ENCODE peak calls at places on chromosomes 1 and 21, in nine cellular contexts. One of them, this sample, is unnamed.

GRCh38 chr1:64624446-64624766 is 120.5 kb upstream of the RAVER2 start:
- DNase-seq in lower lobe of right lung: no peak
- DNase-seq in tibial artery: peak
- DNase-seq in fibroblast of the aortic adventitia: peak
- DNase-seq in foreskin fibroblast: peak
- DNase-seq in cardiac muscle cell: no peak
- DNase-seq in psoas muscle: no peak
- DNase-seq in uterus: no peak
- DNase-seq in hepatocyte: no peak
- DNase-seq in this sample: peak

GRCh38 chr1:175197536-175197935 is 5.0 kb upstream of the KIAA0040 start:
- DNase-seq in psoas muscle: no peak
- DNase-seq in foreskin fibroblast: no peak
- DNase-seq in hepatocyte: peak
- DNase-seq in tibial artery: no peak
- DNase-seq in cardiac muscle cell: no peak
- DNase-seq in fibroblast of the aortic adventitia: no peak
- DNase-seq in lower lobe of right lung: no peak
- DNase-seq in uterus: no peak
- DNase-seq in this sample: no peak

GRCh38 chr21:39321424-39321823 is 8.0 kb upstream of the BRWD1 start:
- DNase-seq in foreskin fibroblast: no peak
- DNase-seq in cardiac muscle cell: no peak
- DNase-seq in hepatocyte: no peak
- DNase-seq in lower lobe of right lung: no peak
- DNase-seq in tibial artery: no peak
- DNase-seq in fibroblast of the aortic adventitia: no peak
- DNase-seq in psoas muscle: no peak
- DNase-seq in uterus: no peak
- DNase-seq in this sample: no peak

GRCh38 chr1:19003371-19004290 is 47.2 kb upstream of the IFFO2 start:
- DNase-seq in hepatocyte: no peak
- DNase-seq in tibial artery: no peak
- DNase-seq in lower lobe of right lung: no peak
- DNase-seq in uterus: no peak
- DNase-seq in fibroblast of the aortic adventitia: peak
- DNase-seq in psoas muscle: no peak
- DNase-seq in cardiac muscle cell: no peak
- DNase-seq in foreskin fibroblast: no peak
- DNase-seq in this sample: no peak

GRCh38 chr1:118963138-118963455 is 25.0 kb downstream of the TBX15 start:
- DNase-seq in psoas muscle: no peak
- DNase-seq in hepatocyte: no peak
- DNase-seq in cardiac muscle cell: no peak
- DNase-seq in foreskin fibroblast: no peak
- DNase-seq in fibroblast of the aortic adventitia: no peak
- DNase-seq in lower lobe of right lung: no peak
- DNase-seq in tibial artery: no peak
- DNase-seq in uterus: no peak
- DNase-seq in this sample: no peak

GRCh38 chr21:21373969-21374368 is 375.8 kb downstream of the NCAM2 start:
- DNase-seq in fibroblast of the aortic adventitia: peak
- DNase-seq in uterus: no peak
- DNase-seq in hepatocyte: no peak
- DNase-seq in tibial artery: no peak
- DNase-seq in psoas muscle: no peak
- DNase-seq in lower lobe of right lung: no peak
- DNase-seq in cardiac muscle cell: no peak
- DNase-seq in foreskin fibroblast: no peak
- DNase-seq in this sample: peak

GRCh38 chr1:72498393-72498792 is 216.1 kb upstream of the NEGR1 start:
- DNase-seq in fibroblast of the aortic adventitia: peak
- DNase-seq in psoas muscle: no peak
- DNase-seq in foreskin fibroblast: no peak
- DNase-seq in tibial artery: no peak
- DNase-seq in lower lobe of right lung: no peak
- DNase-seq in hepatocyte: no peak
- DNase-seq in uterus: no peak
- DNase-seq in cardiac muscle cell: no peak
- DNase-seq in this sample: peak

GRCh38 chr21:28084951-28085350 is 907.7 kb downstream of the LTN1 start:
- DNase-seq in tibial artery: no peak
- DNase-seq in lower lobe of right lung: no peak
- DNase-seq in hepatocyte: no peak
- DNase-seq in psoas muscle: no peak
- DNase-seq in fibroblast of the aortic adventitia: no peak
- DNase-seq in foreskin fibroblast: no peak
- DNase-seq in cardiac muscle cell: no peak
- DNase-seq in uterus: no peak
- DNase-seq in this sample: no peak

GRCh38 chr1:36401602-36402517 is 4.2 kb upstream of the LSM10 start:
- DNase-seq in uterus: no peak
- DNase-seq in psoas muscle: no peak
- DNase-seq in foreskin fibroblast: no peak
- DNase-seq in fibroblast of the aortic adventitia: no peak
- DNase-seq in lower lobe of right lung: no peak
- DNase-seq in cardiac muscle cell: no peak
- DNase-seq in tibial artery: no peak
- DNase-seq in hepatocyte: no peak
- DNase-seq in this sample: no peak

GRCh38 chr1:200334661-200335256 is 75.1 kb downstream of the ZNF281 start:
- DNase-seq in lower lobe of right lung: no peak
- DNase-seq in psoas muscle: no peak
- DNase-seq in foreskin fibroblast: no peak
- DNase-seq in uterus: no peak
- DNase-seq in fibroblast of the aortic adventitia: no peak
- DNase-seq in tibial artery: no peak
- DNase-seq in hepatocyte: peak
- DNase-seq in cardiac muscle cell: no peak
- DNase-seq in this sample: no peak

GRCh38 chr1:14486401-14487110 is 111.9 kb upstream of the KAZN start:
- DNase-seq in tibial artery: peak
- DNase-seq in cardiac muscle cell: no peak
- DNase-seq in fibroblast of the aortic adventitia: peak
- DNase-seq in psoas muscle: peak
- DNase-seq in foreskin fibroblast: peak
- DNase-seq in lower lobe of right lung: no peak
- DNase-seq in hepatocyte: no peak
- DNase-seq in uterus: no peak
- DNase-seq in this sample: peak

GRCh38 chr1:117782056-117782455 is 147.4 kb downstream of the GDAP2 start:
- DNase-seq in cardiac muscle cell: no peak
- DNase-seq in psoas muscle: no peak
- DNase-seq in uterus: no peak
- DNase-seq in lower lobe of right lung: no peak
- DNase-seq in foreskin fibroblast: no peak
- DNase-seq in tibial artery: no peak
- DNase-seq in hepatocyte: no peak
- DNase-seq in fibroblast of the aortic adventitia: no peak
- DNase-seq in this sample: no peak

GRCh38 chr21:36245115-36245514 is 74.9 kb upstream of the MORC3 start:
- DNase-seq in cardiac muscle cell: no peak
- DNase-seq in hepatocyte: no peak
- DNase-seq in fibroblast of the aortic adventitia: no peak
- DNase-seq in psoas muscle: no peak
- DNase-seq in foreskin fibroblast: no peak
- DNase-seq in uterus: no peak
- DNase-seq in tibial artery: no peak
- DNase-seq in lower lobe of right lung: no peak
- DNase-seq in this sample: no peak

GRCh38 chr1:177701654-177702353 is 268.1 kb downstream of the SEC16B start:
- DNase-seq in tibial artery: no peak
- DNase-seq in cardiac muscle cell: no peak
- DNase-seq in lower lobe of right lung: no peak
- DNase-seq in hepatocyte: no peak
- DNase-seq in fibroblast of the aortic adventitia: no peak
- DNase-seq in psoas muscle: no peak
- DNase-seq in uterus: no peak
- DNase-seq in foreskin fibroblast: no peak
- DNase-seq in this sample: no peak

GRCh38 chr1:39262802-39263201 is 58.3 kb downstream of the MACF1 start:
- DNase-seq in cardiac muscle cell: no peak
- DNase-seq in fibroblast of the aortic adventitia: no peak
- DNase-seq in tibial artery: no peak
- DNase-seq in uterus: no peak
- DNase-seq in foreskin fibroblast: no peak
- DNase-seq in hepatocyte: no peak
- DNase-seq in lower lobe of right lung: no peak
- DNase-seq in psoas muscle: no peak
- DNase-seq in this sample: peak

GRCh38 chr1:39258146-39258924 is 53.8 kb downstream of the MACF1 start:
- DNase-seq in hepatocyte: peak
- DNase-seq in fibroblast of the aortic adventitia: peak
- DNase-seq in tibial artery: peak
- DNase-seq in foreskin fibroblast: peak
- DNase-seq in psoas muscle: peak
- DNase-seq in cardiac muscle cell: peak
- DNase-seq in uterus: peak
- DNase-seq in lower lobe of right lung: no peak
- DNase-seq in this sample: peak

GRCh38 chr1:39266269-39266668 is 61.8 kb downstream of the MACF1 start:
- DNase-seq in cardiac muscle cell: no peak
- DNase-seq in lower lobe of right lung: no peak
- DNase-seq in psoas muscle: no peak
- DNase-seq in tibial artery: no peak
- DNase-seq in uterus: no peak
- DNase-seq in hepatocyte: peak
- DNase-seq in foreskin fibroblast: no peak
- DNase-seq in fibroblast of the aortic adventitia: no peak
- DNase-seq in this sample: peak

GRCh38 chr1:39258925-39259244 is 54.4 kb downstream of the MACF1 start:
- DNase-seq in lower lobe of right lung: no peak
- DNase-seq in cardiac muscle cell: no peak
- DNase-seq in psoas muscle: no peak
- DNase-seq in tibial artery: no peak
- DNase-seq in fibroblast of the aortic adventitia: no peak
- DNase-seq in hepatocyte: no peak
- DNase-seq in foreskin fibroblast: no peak
- DNase-seq in uterus: no peak
- DNase-seq in this sample: no peak

GRCh38 chr1:39261712-39262221 is 57.3 kb downstream of the MACF1 start:
- DNase-seq in cardiac muscle cell: no peak
- DNase-seq in psoas muscle: no peak
- DNase-seq in lower lobe of right lung: no peak
- DNase-seq in hepatocyte: no peak
- DNase-seq in fibroblast of the aortic adventitia: peak
- DNase-seq in tibial artery: no peak
- DNase-seq in uterus: no peak
- DNase-seq in foreskin fibroblast: peak
- DNase-seq in this sample: peak
- H3K4me3 ChIP-seq in cardiac muscle cell: no peak
- H3K4me3 ChIP-seq in psoas muscle: no peak
- H3K4me3 ChIP-seq in lower lobe of right lung: no peak
- H3K4me3 ChIP-seq in hepatocyte: no peak
- H3K4me3 ChIP-seq in fibroblast of the aortic adventitia: no peak
- H3K4me3 ChIP-seq in tibial artery: no peak
- H3K4me3 ChIP-seq in uterus: no peak
- H3K4me3 ChIP-seq in foreskin fibroblast: no peak
- H3K4me3 ChIP-seq in this sample: no peak

GRCh38 chr1:46244656-46245371 is 2.7 kb upstream of the RAD54L start:
- DNase-seq in foreskin fibroblast: peak
- DNase-seq in fibroblast of the aortic adventitia: peak
- DNase-seq in psoas muscle: no peak
- DNase-seq in hepatocyte: no peak
- DNase-seq in uterus: no peak
- DNase-seq in lower lobe of right lung: no peak
- DNase-seq in tibial artery: no peak
- DNase-seq in cardiac muscle cell: peak
- DNase-seq in this sample: peak
- TF ChIP-seq CTCF in foreskin fibroblast: no peak
- TF ChIP-seq CTCF in fibroblast of the aortic adventitia: peak
- TF ChIP-seq CTCF in psoas muscle: peak
- TF ChIP-seq CTCF in hepatocyte: no peak
- TF ChIP-seq CTCF in uterus: peak
- TF ChIP-seq CTCF in lower lobe of right lung: peak
- TF ChIP-seq CTCF in tibial artery: peak
- TF ChIP-seq CTCF in cardiac muscle cell: peak
- TF ChIP-seq CTCF in this sample: peak

DNA sequence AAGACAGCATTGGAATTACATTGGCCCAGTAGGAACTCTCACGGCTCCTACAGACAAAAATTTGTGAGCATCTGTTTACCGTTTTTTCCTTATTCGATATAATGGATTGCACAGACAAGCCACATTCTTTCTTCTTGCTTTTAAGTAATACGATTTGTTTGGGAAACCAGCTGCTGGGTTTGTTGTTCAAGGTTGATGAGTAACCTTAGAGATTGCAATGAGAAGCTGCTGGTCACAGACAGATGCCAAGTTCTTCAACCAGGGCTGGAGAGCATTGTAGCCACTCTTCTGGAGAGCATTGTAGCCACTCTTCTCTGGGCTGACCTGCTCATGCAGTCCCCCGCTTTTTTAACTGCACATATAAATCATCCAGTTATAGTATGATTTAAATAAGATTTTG is 1.4 kb upstream of the MIA3 start:
- DNase-seq in tibial artery: no peak
- DNase-seq in cardiac muscle cell: no peak
- DNase-seq in fibroblast of the aortic adventitia: peak
- DNase-seq in lower lobe of right lung: no peak
- DNase-seq in psoas muscle: no peak
- DNase-seq in hepatocyte: peak
- DNase-seq in uterus: peak
- DNase-seq in foreskin fibroblast: peak
- DNase-seq in this sample: peak
- H3K4me3 ChIP-seq in tibial artery: no peak
- H3K4me3 ChIP-seq in cardiac muscle cell: no peak
- H3K4me3 ChIP-seq in fibroblast of the aortic adventitia: no peak
- H3K4me3 ChIP-seq in lower lobe of right lung: no peak
- H3K4me3 ChIP-seq in psoas muscle: no peak
- H3K4me3 ChIP-seq in hepatocyte: no peak
- H3K4me3 ChIP-seq in uterus: no peak
- H3K4me3 ChIP-seq in foreskin fibroblast: no peak
- H3K4me3 ChIP-seq in this sample: no peak

DNA sequence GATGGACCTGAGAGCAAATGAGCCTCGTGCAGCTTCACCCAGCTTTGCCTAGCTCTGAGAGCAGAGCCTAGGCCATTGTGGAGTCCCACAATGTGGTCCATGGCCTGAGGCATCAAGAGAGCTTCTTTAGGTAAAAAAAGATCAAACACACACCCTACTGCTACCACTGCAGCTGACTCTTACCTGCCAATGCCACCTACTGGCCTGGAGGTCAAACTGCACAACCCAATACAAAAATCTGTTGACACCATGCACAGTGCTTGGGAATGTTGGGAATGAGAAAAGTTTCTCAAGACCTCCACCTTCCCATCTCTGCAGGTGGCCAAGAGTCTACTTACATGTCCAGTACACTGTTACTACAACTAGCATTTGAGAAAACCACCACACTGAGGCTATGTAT is 60.6 kb downstream of the UCHL5 start:
- DNase-seq in hepatocyte: no peak
- DNase-seq in tibial artery: no peak
- DNase-seq in psoas muscle: no peak
- DNase-seq in lower lobe of right lung: no peak
- DNase-seq in fibroblast of the aortic adventitia: no peak
- DNase-seq in foreskin fibroblast: no peak
- DNase-seq in uterus: no peak
- DNase-seq in cardiac muscle cell: no peak
- DNase-seq in this sample: no peak
- TF ChIP-seq CTCF in hepatocyte: no peak
- TF ChIP-seq CTCF in tibial artery: peak
- TF ChIP-seq CTCF in psoas muscle: no peak
- TF ChIP-seq CTCF in lower lobe of right lung: peak
- TF ChIP-seq CTCF in fibroblast of the aortic adventitia: peak
- TF ChIP-seq CTCF in foreskin fibroblast: peak
- TF ChIP-seq CTCF in uterus: peak
- TF ChIP-seq CTCF in cardiac muscle cell: peak
- TF ChIP-seq CTCF in this sample: no peak

GRCh38 chr1:107473065-107473464 is 332.2 kb downstream of the NTNG1 start:
- DNase-seq in psoas muscle: no peak
- DNase-seq in tibial artery: no peak
- DNase-seq in uterus: no peak
- DNase-seq in hepatocyte: no peak
- DNase-seq in foreskin fibroblast: no peak
- DNase-seq in fibroblast of the aortic adventitia: no peak
- DNase-seq in cardiac muscle cell: no peak
- DNase-seq in lower lobe of right lung: no peak
- DNase-seq in this sample: no peak
- H3K4me3 ChIP-seq in psoas muscle: no peak
- H3K4me3 ChIP-seq in tibial artery: no peak
- H3K4me3 ChIP-seq in uterus: no peak
- H3K4me3 ChIP-seq in hepatocyte: no peak
- H3K4me3 ChIP-seq in foreskin fibroblast: no peak
- H3K4me3 ChIP-seq in fibroblast of the aortic adventitia: no peak
- H3K4me3 ChIP-seq in cardiac muscle cell: no peak
- H3K4me3 ChIP-seq in lower lobe of right lung: no peak
- H3K4me3 ChIP-seq in this sample: no peak

This sample was measured in AG10803.